ENCODE peak calls at places on chromosomes 16 and 17, in five cellular contexts. N is PC-3, G is aorta, B is neuronal stem cell, P is H1. L is an unnamed sample. For H3K4me1, the result is how much of the 10 kb centered on the place peaks cover.

GRCh38 chr16:50627419-50627818 is 53.7 kb downstream of the SNX20 start:
- DNase-seq in N (no peak), G (peak), B (no peak), P (peak), L (peak)

GRCh38 chr17:2068589-2069051 is 13.7 kb downstream of the HIC1 start:
- DNase-seq in N (peak), G (peak), B (no peak), P (no peak), L (peak)

GRCh38 chr16:78962457-78962929 is 638.0 kb downstream of the MAF start:
- DNase-seq in N (no peak), G (no peak), B (no peak), P (no peak), L (no peak)

GRCh38 chr17:20930065-20930760 is 112.6 kb downstream of the USP22 start:
- DNase-seq in N (no peak), G (no peak), B (no peak), P (no peak), L (no peak)

GRCh38 chr16:55561319-55561848 is 5.1 kb upstream of the CAPNS2 start:
- DNase-seq in N (no peak), G (no peak), B (no peak), P (no peak), L (no peak)

GRCh38 chr17:36592316-36592710 is 634 bp downstream of the DHRS11 start:
- DNase-seq in N (peak), G (no peak), B (peak), P (peak), L (peak)

GRCh38 chr16:24013733-24014645 is 178.2 kb downstream of the PRKCB start:
- DNase-seq in N (no peak), G (no peak), B (no peak), P (no peak), L (no peak)

GRCh38 chr16:4373909-4374742 is 2.5 kb downstream of the VASN start:
- DNase-seq in N (peak), G (peak), B (no peak), P (no peak), L (peak)

GRCh38 chr16:85316944-85317343 is 204.7 kb upstream of the CIBAR2 start:
- DNase-seq in N (no peak), G (no peak), B (no peak), P (no peak), L (no peak)

GRCh38 chr17:74951680-74952421 is 16.2 kb downstream of the OTOP3 start:
- DNase-seq in N (no peak), G (no peak), B (no peak), P (peak), L (no peak)

GRCh38 chr17:69454051-69454450 is 39.6 kb downstream of the MAP2K6 start:
- DNase-seq in N (no peak), G (no peak), B (no peak), P (no peak), L (no peak)

GRCh38 chr17:64024215-64024654 is 3.8 kb upstream of the ICAM2 start:
- DNase-seq in N (no peak), G (no peak), B (no peak), P (no peak), L (no peak)

GRCh38 chr16:78235876-78236275 is 136.4 kb downstream of the WWOX start:
- DNase-seq in N (no peak), G (no peak), B (no peak), P (no peak), L (no peak)

GRCh38 chr17:16922386-16923096 is 49.4 kb downstream of the TNFRSF13B start:
- DNase-seq in N (peak), G (no peak), B (no peak), P (no peak), L (no peak)

GRCh38 chr17:72730091-72730490 is 362.4 kb downstream of the SLC39A11 start:
- DNase-seq in N (no peak), G (no peak), B (no peak), P (no peak), L (no peak)

GRCh38 chr16:82761236-82761635 is 134.5 kb downstream of the CDH13 start:
- DNase-seq in N (no peak), G (peak), B (no peak), P (no peak), L (peak)

GRCh38 chr16:89633064-89633631 is 19.7 kb downstream of the DPEP1 start:
- DNase-seq in N (peak), G (no peak), B (no peak), P (no peak), L (no peak)

GRCh38 chr16:17497648-17498047 is 26.9 kb upstream of the XYLT1 start:
- DNase-seq in N (no peak), G (no peak), B (no peak), P (no peak), L (no peak)

GRCh38 chr17:77839324-77840155 is 119.0 kb upstream of the TNRC6C start:
- DNase-seq in N (no peak), G (no peak), B (no peak), P (no peak), L (no peak)

GRCh38 chr16:65180986-65181710 is 59.3 kb upstream of the CDH11 start:
- DNase-seq in N (no peak), G (no peak), B (no peak), P (no peak), L (no peak)

GRCh38 chr17:77038860-77039555 is 101.8 kb upstream of the SEC14L1 start:
- DNase-seq in N (no peak), G (no peak), B (no peak), P (no peak), L (no peak)

GRCh38 chr17:71330099-71330375 is 790.8 kb upstream of the SOX9 start:
- DNase-seq in N (no peak), G (no peak), B (no peak), P (no peak), L (no peak)

DNA sequence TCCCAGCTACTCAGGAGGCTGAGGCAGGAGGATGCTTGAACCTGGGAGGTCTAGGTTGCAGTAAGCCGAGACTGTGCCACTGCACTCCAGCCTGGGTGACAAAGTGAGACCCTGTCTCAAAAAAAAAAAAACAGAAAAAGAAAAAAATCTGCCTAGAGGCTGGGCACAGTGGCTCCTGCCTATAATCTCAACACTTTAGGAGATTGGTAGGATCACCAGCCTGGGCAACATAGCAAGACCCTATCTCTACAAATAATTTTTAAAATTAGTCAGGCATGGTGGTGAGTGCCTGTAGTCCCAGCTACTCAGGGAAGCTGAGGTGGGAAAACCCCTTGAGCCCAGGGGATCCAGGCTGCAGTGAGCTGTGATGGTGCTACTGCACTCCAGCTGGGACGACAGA is 17.7 kb downstream of the CUEDC1 start:
- DNase-seq in N (no peak), G (no peak), B (no peak), P (no peak), L (no peak)
- H3K4me1 ChIP-seq in N (half or more), G (under half), B (half or more), P (under half), L (half or more)

GRCh38 chr16:18789515-18789849 is 652 bp downstream of the RPS15A start:
- DNase-seq in N (no peak), G (no peak), B (no peak), P (no peak), L (no peak)

GRCh38 chr16:18788828-18789514 is 1.2 kb downstream of the RPS15A start:
- DNase-seq in N (no peak), G (no peak), B (no peak), P (no peak), L (no peak)

GRCh38 chr16:18782697-18783429 is 7.3 kb downstream of the RPS15A start:
- DNase-seq in N (no peak), G (no peak), B (no peak), P (no peak), L (no peak)

GRCh38 chr16:18783430-18784341 is 6.4 kb downstream of the RPS15A start:
- DNase-seq in N (no peak), G (no peak), B (no peak), P (no peak), L (no peak)

GRCh38 chr16:18784917-18785623 is 5.1 kb downstream of the RPS15A start:
- DNase-seq in N (no peak), G (no peak), B (no peak), P (no peak), L (no peak)
- H3K27ac ChIP-seq in N (no peak), G (no peak), B (no peak), P (no peak), L (peak)

GRCh38 chr16:29714972-29715371 is 30.8 kb downstream of the C16orf54 start:
- DNase-seq in N (no peak), G (no peak), B (no peak), P (no peak), L (no peak)

GRCh38 chr16:29719063-29719462 is 26.7 kb downstream of the C16orf54 start:
- DNase-seq in N (no peak), G (peak), B (no peak), P (no peak), L (no peak)

GRCh38 chr16:29714396-29714795 is 31.4 kb downstream of the C16orf54 start:
- DNase-seq in N (no peak), G (no peak), B (no peak), P (no peak), L (no peak)

GRCh38 chr16:29720703-29721102 is 25.1 kb downstream of the C16orf54 start:
- DNase-seq in N (no peak), G (peak), B (no peak), P (no peak), L (no peak)

GRCh38 chr16:29717113-29717512 is 28.7 kb downstream of the C16orf54 start:
- DNase-seq in N (no peak), G (peak), B (no peak), P (no peak), L (no peak)
- H3K4me1 ChIP-seq in N (under half), G (under half), B (under half), P (under half), L (under half)

GRCh38 chr17:45129940-45130639 is 2.2 kb downstream of the PLCD3 start:
- DNase-seq in N (peak), G (no peak), B (no peak), P (peak), L (peak)

GRCh38 chr17:45129426-45129939 is 2.8 kb downstream of the PLCD3 start:
- DNase-seq in N (no peak), G (no peak), B (no peak), P (no peak), L (peak)

GRCh38 chr17:45128331-45128730 is 4.0 kb downstream of the PLCD3 start:
- DNase-seq in N (no peak), G (peak), B (no peak), P (no peak), L (peak)

GRCh38 chr17:45127583-45128300 is 4.6 kb downstream of the PLCD3 start:
- DNase-seq in N (peak), G (peak), B (no peak), P (no peak), L (peak)

GRCh38 chr17:45128989-45129388 is 3.3 kb downstream of the PLCD3 start:
- DNase-seq in N (no peak), G (no peak), B (no peak), P (no peak), L (no peak)
- H3K27ac ChIP-seq in N (no peak), G (peak), B (no peak), P (no peak), L (peak)

DNA sequence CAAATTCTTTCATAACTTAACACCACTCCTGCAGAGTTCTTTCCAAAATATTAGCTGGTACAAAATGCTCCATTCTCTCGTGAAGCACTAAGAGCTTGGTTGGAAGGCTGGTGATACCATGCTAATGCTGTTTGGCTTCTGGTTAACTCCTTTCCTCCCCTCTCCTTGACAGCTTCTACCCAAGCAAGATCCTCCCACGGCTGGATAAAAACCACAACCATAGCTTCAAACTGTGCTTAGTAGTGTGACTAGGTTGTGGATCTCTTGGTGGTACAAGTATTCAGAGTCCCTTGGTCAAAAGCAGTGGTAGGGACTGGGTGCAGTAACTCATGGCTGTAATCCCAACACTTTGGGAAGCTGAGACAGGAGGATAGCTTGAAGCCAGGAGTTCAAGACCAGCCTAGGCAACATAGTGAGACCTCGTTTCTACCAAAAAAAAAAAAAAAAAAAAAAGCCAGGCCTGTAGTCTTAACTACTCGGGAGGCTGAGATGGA is 2.3 kb downstream of the PHAF1 start:
- DNase-seq in N (no peak), G (no peak), B (no peak), P (no peak), L (no peak)
- H3K4me1 ChIP-seq in N (under half), G (under half), B (under half), P (under half), L (under half)

GRCh38 chr16:72301416-72302048 is 129.6 kb upstream of the PMFBP1 start:
- DNase-seq in N (no peak), G (no peak), B (no peak), P (no peak), L (no peak)
- H3K27ac ChIP-seq in N (no peak), G (no peak), B (no peak), P (no peak), L (no peak)